ENCODE peak calls at places on chromosomes 1 and 21, in seven cellular contexts. Q is cardiac muscle cell, D is ovary, P is epithelial cell of esophagus, I is kidney epithelial cell, B is cardiac fibroblast, U is lower lobe of right lung. K is an unnamed sample.

GRCh38 chr1:36570478-36571060 is 87.9 kb upstream of the CSF3R start:
- DNase-seq in I (no peak), B (no peak), Q (no peak), D (no peak), P (no peak), U (peak; percentile 21), K (no peak)

GRCh38 chr1:16338961-16339360 is 13.3 kb downstream of the FBXO42 start:
- DNase-seq in B (no peak), U (no peak), I (no peak), Q (no peak), P (no peak), D (no peak), K (no peak)

GRCh38 chr1:233629305-233629935 is 15.5 kb downstream of the KCNK1 start:
- DNase-seq in D (no peak), I (no peak), B (no peak), P (no peak), Q (no peak), U (no peak), K (no peak)

GRCh38 chr1:200343874-200344273 is 66.0 kb downstream of the ZNF281 start:
- DNase-seq in B (no peak), Q (no peak), U (no peak), I (no peak), D (no peak), P (no peak), K (no peak)

GRCh38 chr1:40273547-40274166 is 15.6 kb downstream of the ZMPSTE24 start:
- DNase-seq in B (no peak), Q (no peak), U (no peak), P (no peak), D (no peak), I (no peak), K (no peak)

GRCh38 chr1:242525360-242525722 is 844 bp upstream of the PLD5 start:
- DNase-seq in U (no peak), Q (no peak), B (no peak), D (no peak), I (no peak), P (no peak), K (no peak)

GRCh38 chr1:31793586-31794285 is 22.1 kb downstream of the SPOCD1 start:
- DNase-seq in I (no peak), Q (no peak), P (no peak), D (no peak), U (peak; percentile 23), B (no peak), K (no peak)

GRCh38 chr1:93880731-93881130 is 1.7 kb upstream of the DNTTIP2 start:
- DNase-seq in Q (no peak), U (no peak), I (no peak), P (no peak), B (no peak), D (no peak), K (no peak)

GRCh38 chr1:201719812-201720521 is 109.0 kb upstream of the IPO9 start:
- DNase-seq in P (peak; percentile 82), I (no peak), D (peak; percentile 63), B (peak; percentile 87), Q (no peak), U (no peak), K (no peak)

GRCh38 chr1:25643962-25644361 is 27.4 kb downstream of the MAN1C1 start:
- DNase-seq in I (no peak), D (no peak), U (no peak), Q (no peak), P (no peak), B (no peak), K (no peak)

GRCh38 chr21:31255036-31255435 is 89.0 kb downstream of the TIAM1 start:
- DNase-seq in D (no peak), B (no peak), I (no peak), Q (no peak), U (no peak), P (peak; percentile 33), K (no peak)

GRCh38 chr1:115337276-115337632 is 795 bp downstream of the NGF start:
- DNase-seq in U (no peak), Q (no peak), I (no peak), B (no peak), D (peak; percentile 54), P (peak; percentile 7), K (peak; percentile 31)

GRCh38 chr1:119288751-119289150 is 79.8 kb upstream of the HAO2 start:
- DNase-seq in Q (no peak), I (no peak), P (no peak), D (no peak), U (no peak), B (peak; percentile 59), K (no peak)

GRCh38 chr1:167344112-167344511 is 123.4 kb downstream of the POU2F1 start:
- DNase-seq in U (no peak), B (peak; percentile 45), Q (no peak), P (no peak), I (peak; percentile 12), D (no peak), K (no peak)

GRCh38 chr1:167635233-167635648 is 5.2 kb downstream of the RCSD1 start:
- DNase-seq in D (no peak), Q (peak; percentile 93), U (no peak), P (no peak), B (no peak), I (no peak), K (no peak)

GRCh38 chr1:241181971-241182370 is 175.0 kb downstream of the RGS7 start:
- DNase-seq in U (no peak), Q (no peak), D (no peak), I (no peak), P (no peak), B (no peak), K (no peak)

GRCh38 chr1:160328171-160328570 is 14.9 kb downstream of the COPA start:
- DNase-seq in B (no peak), I (no peak), P (no peak), U (no peak), Q (no peak), D (no peak), K (no peak)

GRCh38 chr1:190738321-190738720 is 260.7 kb upstream of the BRINP3 start:
- DNase-seq in U (no peak), P (peak; percentile 19), B (no peak), D (no peak), Q (no peak), I (no peak), K (no peak)

GRCh38 chr1:184698001-184698400 is 56.7 kb downstream of the EDEM3 start:
- DNase-seq in U (no peak), B (peak; percentile 12), Q (no peak), D (no peak), P (no peak), I (no peak), K (no peak)

GRCh38 chr21:42865361-42866160 is 13.8 kb downstream of the WDR4 start:
- DNase-seq in P (no peak), U (peak; percentile 92), I (no peak), D (peak; percentile 26), Q (no peak), B (no peak), K (no peak)

GRCh38 chr1:160401972-160402795 is 1.8 kb downstream of the VANGL2 start:
- DNase-seq in B (no peak), D (no peak), Q (no peak), I (no peak), P (no peak), U (no peak), K (no peak)

GRCh38 chr1:231724876-231725647 is 98.5 kb downstream of the DISC1 start:
- DNase-seq in P (peak; percentile 50), I (no peak), B (peak; percentile 81), Q (peak; percentile 63), U (peak; percentile 44), D (no peak), K (no peak)

GRCh38 chr21:37886120-37886519 is 30.1 kb downstream of the KCNJ6 start:
- DNase-seq in B (no peak), I (no peak), Q (no peak), D (no peak), U (no peak), P (no peak), K (no peak)

DNA sequence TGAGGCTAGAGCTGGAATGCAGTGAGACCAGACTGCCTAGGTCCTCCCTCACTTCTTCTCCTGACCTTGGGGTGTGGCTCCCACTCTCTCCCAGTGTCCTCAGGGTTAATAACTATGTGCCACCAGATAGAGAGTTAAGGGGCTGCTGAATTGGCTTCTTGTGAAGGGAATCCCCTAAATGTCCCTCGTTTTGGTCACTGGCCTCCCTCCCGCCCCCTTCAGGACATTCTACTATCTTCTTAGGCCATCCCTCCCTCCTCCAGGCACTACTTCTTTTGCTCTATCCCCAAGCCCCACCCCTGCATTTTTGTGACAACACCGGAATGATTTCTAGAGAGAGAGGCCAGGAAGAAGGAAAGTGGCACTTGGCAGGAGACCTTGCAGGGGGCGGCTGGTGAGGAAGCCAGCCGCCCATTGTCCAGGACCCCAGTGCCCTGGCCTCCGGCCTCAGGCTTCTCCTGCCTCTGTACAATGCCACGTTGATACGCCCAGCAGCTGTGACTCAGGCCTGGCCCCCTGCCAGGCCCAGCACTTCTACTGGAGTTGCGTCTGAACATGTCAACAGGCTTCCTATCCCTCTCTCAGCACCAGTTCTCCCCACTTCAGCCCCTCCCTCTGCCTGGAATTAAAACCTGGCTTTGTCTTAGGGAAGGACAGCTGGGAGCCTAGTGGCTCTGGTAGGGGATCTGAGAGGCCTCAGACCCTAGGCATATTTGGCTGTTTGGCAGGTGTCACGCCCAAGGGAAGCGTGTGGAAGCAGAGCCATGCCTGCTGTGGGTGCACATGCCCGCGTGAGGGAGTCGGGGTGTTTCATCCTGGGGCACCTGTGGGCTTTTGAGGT is 9.1 kb downstream of the LMNA start:
- DNase-seq in U (peak; percentile 95), Q (peak; percentile 96), P (peak; percentile 99), B (peak; percentile 98), D (peak; percentile 95), I (peak; percentile 89), K (peak; percentile 79)
- TF ChIP-seq CTCF in U (peak; percentile 5), Q (peak; percentile 25), P (peak; percentile 20), B (peak; percentile 36), D (peak; percentile 13), I (peak; percentile 36), K (peak; percentile 3)

GRCh38 chr1:157770442-157771043 is 6.4 kb downstream of the FCRL2 start:
- DNase-seq in I (no peak), U (no peak), B (no peak), D (no peak), Q (no peak), P (no peak), K (no peak)
- TF ChIP-seq CTCF in I (peak; percentile 35), U (peak; percentile 18), B (no peak), D (no peak), Q (no peak), P (no peak), K (peak; percentile 31)

GRCh38 chr1:55868026-55868425 is 652.9 kb upstream of the USP24 start:
- DNase-seq in P (no peak), I (no peak), U (no peak), B (peak; percentile 25), Q (no peak), D (no peak), K (no peak)
- TF ChIP-seq CTCF in P (peak; percentile 14), I (no peak), U (no peak), B (no peak), Q (no peak), D (no peak), K (no peak)

DNA sequence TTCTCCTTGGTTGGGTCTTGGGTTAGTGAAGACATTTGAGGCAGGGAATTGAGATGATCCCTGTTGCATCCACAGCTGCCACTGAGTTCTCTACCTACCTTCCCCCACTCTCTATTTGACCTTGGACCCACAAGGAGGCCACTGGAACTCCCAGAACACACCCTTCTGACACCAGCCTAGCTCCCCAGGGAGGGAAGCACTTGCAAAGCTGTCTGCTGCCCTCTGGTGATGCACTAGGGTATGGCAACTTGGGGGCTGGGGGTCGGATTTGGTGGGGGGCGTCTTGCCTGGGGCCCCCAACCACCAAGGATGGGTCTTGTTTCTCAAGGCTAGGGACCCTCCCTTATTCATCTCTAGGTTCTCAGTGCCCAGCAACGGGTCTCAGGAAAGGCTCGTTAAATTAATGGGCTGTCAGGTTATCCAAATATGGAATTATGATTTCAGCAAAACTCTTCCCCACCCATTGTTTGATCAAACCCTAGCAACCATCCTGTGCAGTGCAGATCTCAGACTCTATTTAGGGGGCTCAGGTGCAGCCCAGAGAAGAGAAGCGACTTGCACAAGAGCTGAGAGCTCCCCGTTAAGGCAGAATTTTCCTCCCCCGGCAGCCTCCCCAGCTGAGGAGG is 177.8 kb upstream of the KLHDC7A start:
- DNase-seq in P (no peak), B (no peak), D (no peak), Q (no peak), I (no peak), U (no peak), K (no peak)
- TF ChIP-seq CTCF in P (no peak), B (peak; percentile 13), D (no peak), Q (peak; percentile 42), I (peak; percentile 25), U (peak; percentile 14), K (peak; percentile 39)

K was measured in D721Med.